ENCODE peak calls at places on chromosomes 6 and 20, in six cellular contexts. E is heart right ventricle, I is breast epithelium, S is heart left ventricle, F is choroid plexus epithelial cell, P is astrocyte of the cerebellum. D is an unnamed sample.

GRCh38 chr20:4102381-4102780 is 87.0 kb upstream of the RNF24 start:
- DNase-seq in E (no peak), I (no peak), S (no peak), F (peak; percentile 47), P (no peak), D (no peak)

GRCh38 chr20:10647471-10647870 is 26.3 kb downstream of the JAG1 start:
- DNase-seq in E (no peak), I (no peak), S (no peak), F (peak; percentile 72), P (no peak), D (no peak)

GRCh38 chr20:46191611-46192010 is 73.5 kb downstream of the CD40 start:
- DNase-seq in E (no peak), I (no peak), S (no peak), F (no peak), P (no peak), D (no peak)

GRCh38 chr6:3162067-3162497 is 4.7 kb upstream of the TUBB2A start:
- DNase-seq in E (no peak), I (no peak), S (no peak), F (peak; percentile 40), P (no peak), D (no peak)

GRCh38 chr6:166998256-166999144 is 697 bp upstream of the CEP43 start:
- DNase-seq in E (peak; percentile 33), I (no peak), S (peak; percentile 68), F (peak; percentile 12), P (peak; percentile 85), D (no peak)

GRCh38 chr6:32416031-32416430 is 9.1 kb upstream of the BTNL2 start:
- DNase-seq in E (no peak), I (no peak), S (no peak), F (peak; percentile 8), P (no peak), D (no peak)

GRCh38 chr6:2831392-2831791 is 10.3 kb downstream of the SERPINB1 start:
- DNase-seq in E (no peak), I (no peak), S (no peak), F (no peak), P (no peak), D (no peak)

GRCh38 chr6:25993038-25993684 is 30.6 kb downstream of the TRIM38 start:
- DNase-seq in E (no peak), I (no peak), S (no peak), F (no peak), P (no peak), D (no peak)

GRCh38 chr6:23533311-23533710 is 592.7 kb upstream of the NRSN1 start:
- DNase-seq in E (no peak), I (no peak), S (no peak), F (no peak), P (no peak), D (no peak)

GRCh38 chr20:43375586-43375985 is 82.1 kb upstream of the SRSF6 start:
- DNase-seq in E (no peak), I (no peak), S (no peak), F (no peak), P (no peak), D (no peak)

DNA sequence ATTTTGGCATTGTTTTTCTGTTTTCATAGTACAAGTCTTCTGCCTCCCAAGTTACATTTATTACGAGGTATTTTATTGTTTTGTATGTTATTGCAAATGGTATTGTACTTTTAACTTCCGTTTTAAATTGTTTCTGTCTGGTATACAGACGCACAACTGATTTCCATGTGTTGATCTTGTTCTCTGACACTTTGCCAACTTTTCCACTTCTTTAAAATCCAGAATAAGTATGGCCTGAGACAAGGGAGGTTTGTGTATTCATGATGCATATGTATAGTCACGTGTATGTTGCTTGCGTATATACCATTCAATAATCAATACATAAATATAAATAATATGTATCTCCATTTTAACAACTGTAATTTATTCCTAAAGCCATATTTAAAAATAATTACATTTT is 41.2 kb downstream of the THBS2 start:
- DNase-seq in E (no peak), I (no peak), S (no peak), F (peak; percentile 47), P (no peak), D (no peak)
- TF ChIP-seq CTCF in E (no peak), I (no peak), S (no peak), F (no peak), P (no peak), D (no peak)

GRCh38 chr6:131135244-131136020 is at the start of gene AKAP7:
- DNase-seq in E (peak; percentile 83), I (peak; percentile 47), S (peak; percentile 91), F (peak; percentile 46), P (no peak), D (no peak)
- H3K4me3 ChIP-seq in E (peak within 1 kb of the TSS; percentile 46), I (peak within 1 kb of the TSS; percentile 78), S (peak within 1 kb of the TSS; percentile 74), F (peak within 1 kb of the TSS; percentile 81), P (peak within 1 kb of the TSS; percentile 50), D (peak within 1 kb of the TSS; percentile 73)

GRCh38 chr6:43263314-43264178 is 20.3 kb downstream of the TTBK1 start:
- DNase-seq in E (peak; percentile 76), I (peak; percentile 44), S (peak; percentile 88), F (peak; percentile 75), P (peak; percentile 26), D (no peak)
- TF ChIP-seq CTCF in E (peak; percentile 74), I (peak; percentile 13), S (peak; percentile 67), F (peak; percentile 88), P (peak; percentile 76), D (peak; percentile 96)

GRCh38 chr6:150813993-150814359 is 51.5 kb upstream of the MTHFD1L start:
- DNase-seq in E (no peak), I (no peak), S (no peak), F (peak; percentile 30), P (peak; percentile 28), D (no peak)

DNA sequence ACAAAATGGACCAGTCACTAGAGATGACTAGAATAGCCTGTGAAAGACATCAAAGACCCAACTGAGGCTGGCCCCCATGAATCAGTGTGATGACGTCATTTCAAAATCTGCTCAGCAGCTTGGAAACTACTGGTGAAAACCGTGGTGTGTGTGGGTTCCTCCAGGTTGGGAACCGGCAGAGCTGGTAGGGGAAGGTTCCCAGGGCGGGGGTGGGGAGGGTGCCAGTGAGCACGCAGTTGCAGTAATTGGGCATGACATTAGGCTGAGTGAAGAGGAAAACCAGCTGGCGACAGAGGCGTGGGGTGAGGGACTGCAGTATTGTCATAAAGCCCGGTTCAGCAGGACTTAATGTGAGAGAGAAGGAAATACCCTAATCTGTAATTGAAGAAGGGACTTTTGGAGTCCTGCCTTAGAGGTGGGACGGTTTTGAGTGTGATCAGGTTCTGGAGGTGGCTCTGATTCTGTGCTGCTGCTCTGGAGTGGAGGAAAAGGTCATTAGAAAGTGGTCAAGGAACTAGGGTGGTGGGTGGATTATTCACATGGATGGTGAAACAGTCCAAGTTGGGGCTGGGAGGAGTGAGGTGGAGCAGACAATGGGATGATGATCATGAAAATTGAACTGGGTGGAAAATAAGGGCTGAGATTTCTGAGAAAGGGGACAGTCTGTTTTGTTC is 52.0 kb upstream of the MTHFD1L start:
- DNase-seq in E (no peak), I (peak; percentile 30), S (no peak), F (peak; percentile 7), P (no peak), D (no peak)
- H3K4me3 ChIP-seq in E (no peak overlapping the region), I (no peak overlapping the region), S (no peak overlapping the region), F (no peak overlapping the region), P (no peak overlapping the region), D (no peak overlapping the region)

DNA sequence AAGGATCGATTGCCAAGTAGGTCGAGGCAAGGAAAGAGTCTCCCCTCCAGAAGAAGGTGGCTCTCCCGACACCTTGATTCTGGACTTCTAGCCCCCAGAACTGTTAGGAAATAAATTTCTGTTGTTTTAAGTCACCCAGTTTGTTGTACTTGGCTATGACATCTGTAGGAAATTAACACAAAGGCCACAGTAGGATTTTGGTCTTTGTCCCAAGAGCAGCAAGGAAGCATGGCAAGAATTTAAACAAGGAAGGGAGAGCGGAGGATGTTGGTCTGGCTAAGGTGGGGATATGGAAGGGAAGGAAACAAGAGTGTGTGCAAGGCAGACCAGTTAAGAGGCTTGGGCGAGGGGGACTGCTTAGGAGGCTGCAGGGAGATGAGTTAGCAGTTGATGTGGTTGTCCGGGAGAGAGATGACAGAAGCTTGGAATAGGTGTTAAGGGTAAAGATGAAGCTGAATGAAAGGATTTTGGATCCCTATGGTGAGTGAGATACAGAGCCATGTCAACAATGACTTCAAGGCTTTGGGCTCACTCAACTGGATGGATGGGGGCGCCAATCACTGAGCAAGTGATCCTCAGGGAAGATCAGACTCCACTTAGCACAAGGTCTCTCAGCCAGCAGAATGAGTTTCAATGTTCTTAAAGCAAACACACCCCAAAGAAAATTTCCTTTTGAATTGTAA is 140.5 kb upstream of the ZNF217 start:
- DNase-seq in E (no peak), I (no peak), S (no peak), F (no peak), P (no peak), D (no peak)
- TF ChIP-seq CTCF in E (no peak), I (no peak), S (no peak), F (no peak), P (no peak), D (no peak)

DNA sequence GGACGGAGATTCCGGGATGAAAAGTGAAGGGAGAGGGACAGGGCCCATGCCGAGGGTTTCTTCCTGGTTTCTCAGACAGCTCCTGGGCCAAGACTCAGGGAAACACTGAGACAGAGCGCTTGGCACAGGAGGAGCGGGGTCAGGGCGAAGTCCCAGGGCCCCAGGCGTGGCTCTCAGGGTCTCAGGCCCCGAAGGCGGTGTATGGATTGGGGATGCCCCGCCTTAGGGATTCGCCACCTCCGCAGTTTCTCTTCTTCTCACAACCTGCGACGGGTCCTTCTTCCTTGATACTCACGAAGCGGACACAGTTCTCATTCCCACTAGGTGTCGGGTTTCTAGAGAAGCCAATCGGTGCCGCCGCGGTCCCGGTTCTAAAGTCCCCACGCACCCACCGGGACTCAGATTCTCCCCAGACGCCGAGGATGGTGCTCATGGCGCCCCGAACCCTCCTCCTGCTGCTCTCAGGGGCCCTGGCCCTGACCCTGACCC is 55.0 kb upstream of the HLA-A start:
- DNase-seq in E (peak; percentile 42), I (no peak), S (no peak), F (peak; percentile 22), P (no peak), D (no peak)
- H3K4me3 ChIP-seq in E (peak overlapping the region; percentile 73), I (peak overlapping the region; percentile 51), S (peak overlapping the region; percentile 62), F (peak overlapping the region; percentile 70), P (peak overlapping the region; percentile 50), D (peak overlapping the region; percentile 63)

GRCh38 chr20:64239449-64240242 is 15.9 kb upstream of the PCMTD2 start:
- DNase-seq in E (no peak), I (no peak), S (peak; percentile 47), F (no peak), P (no peak), D (no peak)

GRCh38 chr20:64238851-64239387 is 16.6 kb upstream of the PCMTD2 start:
- DNase-seq in E (no peak), I (no peak), S (peak; percentile 47), F (no peak), P (no peak), D (no peak)

GRCh38 chr20:64236137-64237088 is 19.1 kb upstream of the PCMTD2 start:
- DNase-seq in E (no peak), I (no peak), S (peak; percentile 14), F (no peak), P (no peak), D (no peak)

GRCh38 chr20:64238115-64238825 is 17.3 kb upstream of the PCMTD2 start:
- DNase-seq in E (no peak), I (no peak), S (peak; percentile 51), F (no peak), P (no peak), D (no peak)

DNA sequence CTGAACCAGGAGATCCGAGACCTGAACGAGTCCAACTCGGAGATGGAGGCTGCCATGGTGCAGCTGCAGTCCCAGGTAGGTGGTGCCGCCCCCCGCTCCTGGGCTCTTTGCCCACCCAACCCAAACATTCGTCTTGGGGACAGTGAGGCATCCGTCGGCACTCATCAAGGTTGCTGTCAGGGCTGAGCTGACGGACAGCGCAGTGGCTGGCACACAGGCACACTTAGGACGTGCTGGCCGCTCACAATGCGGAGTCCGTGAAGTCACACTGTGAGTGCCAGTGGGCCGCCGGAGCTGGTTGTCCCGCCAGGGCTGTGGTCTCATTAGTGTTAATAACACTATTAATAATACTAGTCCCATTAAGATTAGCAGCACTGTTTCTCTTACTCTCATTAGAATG is 18.2 kb upstream of the PCMTD2 start:
- DNase-seq in E (no peak), I (no peak), S (peak; percentile 51), F (no peak), P (no peak), D (no peak)
- TF ChIP-seq CTCF in E (no peak), I (no peak), S (no peak), F (no peak), P (no peak), D (no peak)

D was measured in AG04449.